ENCODE peak calls at places on chromosomes 16 and 17, in five cellular contexts. N, V, Z, P and T are unnamed samples.

GRCh38 chr17:69342896-69343644 is 16.1 kb upstream of the ABCA5 start:
- DNase-seq in V (no peak), P (no peak), N (no peak), Z (no peak), T (no peak)

GRCh38 chr16:53031323-53031942 is 21.3 kb downstream of the CHD9NB start:
- DNase-seq in V (no peak), Z (no peak), N (peak), P (no peak), T (no peak)

GRCh38 chr17:82931696-82932060 is 91.9 kb upstream of the ZNF750 start:
- DNase-seq in N (peak), P (peak), Z (peak), V (no peak), T (no peak)

GRCh38 chr17:40190197-40191021 is 13.1 kb downstream of the RAPGEFL1 start:
- DNase-seq in P (no peak), V (no peak), N (no peak), Z (no peak), T (peak)

GRCh38 chr16:24700549-24701392 is 28.7 kb upstream of the TNRC6A start:
- DNase-seq in Z (peak), V (no peak), N (peak), P (peak), T (peak)

GRCh38 chr17:38560503-38561318 is 45.0 kb downstream of the SRCIN1 start:
- DNase-seq in V (no peak), P (no peak), Z (no peak), N (peak), T (peak)

GRCh38 chr16:69494993-69495392 is 70.6 kb downstream of the CYB5B start:
- DNase-seq in Z (no peak), N (peak), V (no peak), P (peak), T (peak)

GRCh38 chr16:981695-982151 is at the start of gene SOX8:
- DNase-seq in P (no peak), Z (no peak), N (no peak), V (no peak), T (peak)

GRCh38 chr17:15181816-15182215 is 83.3 kb downstream of the PMP22 start:
- DNase-seq in V (no peak), P (no peak), Z (no peak), N (no peak), T (no peak)

GRCh38 chr16:4133897-4134372 is 17.7 kb upstream of the ADCY9 start:
- DNase-seq in V (no peak), Z (no peak), N (no peak), P (no peak), T (no peak)

GRCh38 chr17:694239-694638 is 20.4 kb downstream of the VPS53 start:
- DNase-seq in N (peak), V (no peak), P (no peak), Z (no peak), T (peak)

GRCh38 chr17:69909389-69909788 is 165.6 kb upstream of the KCNJ16 start:
- DNase-seq in N (no peak), V (no peak), Z (no peak), P (no peak), T (no peak)

GRCh38 chr16:65469116-65469515 is 347.3 kb upstream of the CDH11 start:
- DNase-seq in V (no peak), N (peak), P (no peak), Z (no peak), T (no peak)

GRCh38 chr17:45131616-45132301 is 556 bp downstream of the PLCD3 start:
- DNase-seq in Z (peak), P (peak), V (peak), N (no peak), T (peak)

GRCh38 chr16:68287276-68288251 is 23.2 kb downstream of the SLC7A6OS start:
- DNase-seq in P (no peak), V (peak), Z (peak), N (peak), T (peak)

GRCh38 chr17:68868708-68869107 is 86.5 kb downstream of the ABCA8 start:
- DNase-seq in V (no peak), Z (no peak), P (no peak), N (peak), T (peak)

GRCh38 chr16:3780570-3780969 is 63.2 kb upstream of the TRAP1 start:
- DNase-seq in V (no peak), N (peak), P (no peak), Z (no peak), T (peak)

GRCh38 chr16:66382171-66382965 is 15.9 kb downstream of the CDH5 start:
- DNase-seq in Z (no peak), P (no peak), N (peak), V (no peak), T (peak)

GRCh38 chr17:2179615-2180295 is 123.8 kb downstream of the SMG6 start:
- DNase-seq in P (peak), N (peak), Z (peak), V (no peak), T (peak)

GRCh38 chr17:76715462-76715830 is 4.7 kb upstream of the MXRA7 start:
- DNase-seq in N (no peak), Z (no peak), P (no peak), V (no peak), T (peak)

GRCh38 chr17:61201211-61201610 is 198.4 kb upstream of the TBX2 start:
- DNase-seq in V (no peak), N (peak), Z (no peak), P (no peak), T (peak)

GRCh38 chr17:31492880-31493655 is 101.6 kb downstream of the RAB11FIP4 start:
- DNase-seq in P (peak), N (no peak), V (peak), Z (peak), T (no peak)

GRCh38 chr16:30761928-30762902 is at the start of the genes CFAP119 and RNF40:
- DNase-seq in P (peak), V (peak), N (peak), Z (peak), T (peak)

GRCh38 chr16:48052731-48053130 is 103.1 kb downstream of the ABCC12 start:
- DNase-seq in P (no peak), V (no peak), N (no peak), Z (no peak), T (no peak)

GRCh38 chr17:44601574-44602372 is 44.5 kb downstream of the FZD2 start:
- DNase-seq in V (no peak), Z (no peak), N (no peak), P (no peak), T (peak)

GRCh38 chr17:44995602-44996001 is 27.5 kb upstream of the C1QL1 start:
- DNase-seq in V (no peak), P (no peak), Z (peak), N (peak), T (no peak)

GRCh38 chr17:81726004-81726403 is 13.9 kb downstream of the SLC25A10 start:
- DNase-seq in N (no peak), P (no peak), V (no peak), Z (no peak), T (no peak)

GRCh38 chr16:7367309-7367708 is 34.7 kb downstream of the RBFOX1 start:
- DNase-seq in V (no peak), P (no peak), N (no peak), Z (no peak), T (no peak)

GRCh38 chr16:58494981-58495860 is 4.7 kb upstream of the NDRG4 start:
- DNase-seq in P (peak), V (no peak), N (peak), Z (peak), T (peak)

GRCh38 chr16:49281481-49281842 is at the start of gene CBLN1:
- DNase-seq in V (no peak), Z (no peak), P (no peak), N (no peak), T (no peak)

GRCh38 chr17:31787857-31788570 is 71.0 kb downstream of the COPRS start:
- DNase-seq in Z (no peak), N (peak), P (no peak), V (no peak), T (no peak)

GRCh38 chr16:68264128-68265077 is at the start of gene SLC7A6:
- DNase-seq in V (peak), P (peak), N (peak), Z (peak), T (peak)

GRCh38 chr17:38885728-38886642 is 16.1 kb downstream of the LASP1 start:
- DNase-seq in Z (no peak), P (no peak), V (no peak), N (no peak), T (no peak)

GRCh38 chr17:67481808-67482207 is 104.7 kb downstream of the PITPNC1 start:
- DNase-seq in N (peak), Z (no peak), V (no peak), P (no peak), T (peak)

GRCh38 chr17:68694791-68695485 is 93.8 kb upstream of the FAM20A start:
- DNase-seq in N (peak), Z (no peak), P (no peak), V (no peak), T (no peak)

GRCh38 chr17:82300228-82300627 is 17.2 kb downstream of the CD7 start:
- DNase-seq in N (no peak), Z (no peak), P (no peak), V (no peak), T (no peak)

GRCh38 chr17:37092041-37092440 is 143.3 kb downstream of the AATF start:
- DNase-seq in V (no peak), Z (no peak), N (no peak), P (peak), T (no peak)